ENCODE peak calls at places on chromosomes 5 and 9, in nine cellular contexts. C is foreskin fibroblast, F is fibroblast of mammary gland, P is H1, S is endodermal cell, Q is GM23248, K is suprapubic skin, A is Peyer's patch, U is uterus. M is an unnamed sample.

GRCh38 chr5:6818594-6819512 is 105.6 kb downstream of the TENT4A start:
- DNase-seq in C (peak), F (peak), P (peak), S (peak), Q (peak), K (no peak), A (no peak), U (no peak), M (no peak)

GRCh38 chr5:54702470-54702869 is 184.9 kb downstream of the SNX18 start:
- DNase-seq in C (no peak), F (no peak), P (no peak), S (no peak), Q (peak), K (no peak), A (no peak), U (no peak), M (no peak)

GRCh38 chr5:34048143-34048542 is 5.1 kb upstream of the C1QTNF3 start:
- DNase-seq in C (no peak), F (no peak), P (no peak), S (no peak), Q (no peak), K (no peak), A (no peak), U (no peak), M (no peak)

GRCh38 chr9:80175286-80175906 is 603.6 kb downstream of the TLE4 start:
- DNase-seq in C (peak), F (peak), P (no peak), S (no peak), Q (peak), K (no peak), A (no peak), U (no peak), M (peak)

GRCh38 chr5:72063219-72063819 is 44.0 kb upstream of the MAP1B start:
- DNase-seq in C (peak), F (peak), P (peak), S (peak), Q (peak), K (no peak), A (no peak), U (no peak), M (peak)

GRCh38 chr9:4796988-4797956 is 4.5 kb downstream of the RCL1 start:
- DNase-seq in C (peak), F (peak), P (no peak), S (peak), Q (peak), K (no peak), A (no peak), U (no peak), M (peak)

GRCh38 chr5:130496215-130496614 is 592.0 kb downstream of the CHSY3 start:
- DNase-seq in C (no peak), F (peak), P (no peak), S (no peak), Q (no peak), K (no peak), A (no peak), U (no peak), M (no peak)

GRCh38 chr9:130681769-130682489 is 11.7 kb upstream of the EXOSC2 start:
- DNase-seq in C (peak), F (no peak), P (peak), S (peak), Q (no peak), K (no peak), A (peak), U (no peak), M (no peak)

GRCh38 chr5:14039063-14039462 is 94.6 kb upstream of the DNAH5 start:
- DNase-seq in C (peak), F (peak), P (no peak), S (no peak), Q (peak), K (no peak), A (no peak), U (no peak), M (no peak)

GRCh38 chr9:123176230-123176629 is 92.2 kb downstream of the STRBP start:
- DNase-seq in C (peak), F (peak), P (no peak), S (no peak), Q (peak), K (no peak), A (no peak), U (no peak), M (no peak)
- H3K4me3 ChIP-seq in C (peak), F (no peak), P (no peak), S (no peak), Q (no peak), K (peak), A (no peak), U (no peak), M (no peak)

DNA sequence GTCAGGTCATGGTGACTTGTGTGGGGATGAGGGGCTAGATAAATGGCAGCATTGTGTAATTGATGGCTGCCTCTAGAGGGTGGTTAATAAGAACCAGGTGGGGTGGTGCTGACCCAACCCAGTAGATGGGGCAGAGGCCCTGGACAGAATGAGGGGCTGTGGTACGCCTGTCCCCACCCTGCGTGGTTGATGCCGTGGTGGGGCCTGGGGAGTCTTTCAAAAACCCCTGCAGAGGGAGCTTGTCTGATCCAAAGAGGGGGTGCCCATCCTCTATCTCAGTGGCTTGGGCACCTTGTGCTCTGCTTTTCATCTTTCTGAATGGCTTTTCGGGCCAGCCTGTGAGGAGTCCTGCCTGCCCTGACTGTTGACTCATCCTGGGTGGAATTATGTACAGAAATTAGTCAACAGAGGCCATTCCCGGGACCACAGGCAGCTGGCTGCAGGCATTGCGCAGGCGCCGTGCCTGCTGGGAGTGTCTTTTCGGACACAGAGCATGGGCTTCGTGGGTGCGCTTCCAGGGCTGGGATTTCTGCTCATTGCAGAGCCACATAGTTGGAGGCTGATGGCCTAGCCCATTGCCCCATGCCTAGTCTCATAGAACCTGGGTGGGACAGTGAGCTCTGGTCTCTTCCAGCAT is 93.7 kb upstream of the PITX1 start:
- DNase-seq in C (peak), F (peak), P (no peak), S (no peak), Q (peak), K (no peak), A (no peak), U (no peak), M (peak)
- H3K4me3 ChIP-seq in C (no peak), F (no peak), P (no peak), S (no peak), Q (no peak), K (no peak), A (no peak), U (no peak), M (no peak)

GRCh38 chr5:126615286-126615685 is 14.5 kb downstream of the PHAX start:
- DNase-seq in C (no peak), F (no peak), P (no peak), S (no peak), Q (no peak), K (no peak), A (no peak), U (no peak), M (no peak)
- H3K4me3 ChIP-seq in C (no peak), F (no peak), P (no peak), S (no peak), Q (no peak), K (no peak), A (no peak), U (no peak), M (no peak)

GRCh38 chr9:9764821-9765220 is 848.0 kb downstream of the PTPRD start:
- DNase-seq in C (peak), F (no peak), P (no peak), S (no peak), Q (no peak), K (no peak), A (no peak), U (no peak), M (no peak)
- H3K4me3 ChIP-seq in C (no peak), F (no peak), P (no peak), S (no peak), Q (no peak), K (no peak), A (no peak), U (no peak), M (no peak)

DNA sequence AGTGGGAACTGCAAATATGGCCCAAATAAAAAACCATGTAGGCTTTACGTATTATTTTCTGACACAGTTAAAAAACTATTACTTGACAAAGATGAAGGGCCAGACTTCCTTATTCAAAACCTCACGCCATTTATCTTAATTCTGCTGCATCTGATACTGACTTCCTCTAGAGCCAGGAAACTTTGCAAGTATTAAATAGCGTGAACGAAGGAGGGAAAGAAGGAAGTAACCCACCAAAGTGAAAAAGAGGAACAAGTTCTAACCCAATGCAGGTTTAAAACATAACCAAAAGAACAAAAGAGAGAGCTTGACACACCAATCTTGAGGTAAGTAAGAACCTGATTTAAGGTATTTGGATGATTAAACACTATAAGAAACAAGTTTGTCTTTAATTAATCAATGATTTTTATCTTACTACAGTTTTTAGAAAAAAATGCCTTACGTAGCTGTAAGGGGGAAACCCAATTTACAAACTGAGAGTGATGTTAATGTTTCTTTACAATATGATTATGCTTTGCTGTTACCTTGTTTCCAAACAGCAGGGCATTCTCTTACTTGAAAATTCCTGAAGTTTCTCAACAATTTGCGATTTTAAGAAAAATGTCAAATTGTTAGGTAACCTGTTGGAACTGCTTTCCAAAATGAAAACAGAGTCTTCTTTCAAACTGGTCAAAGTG is at the start of gene GAPT:
- DNase-seq in C (no peak), F (no peak), P (no peak), S (no peak), Q (no peak), K (no peak), A (no peak), U (no peak), M (no peak)
- H3K4me3 ChIP-seq in C (no peak), F (no peak), P (no peak), S (peak), Q (no peak), K (no peak), A (no peak), U (no peak), M (no peak)

DNA sequence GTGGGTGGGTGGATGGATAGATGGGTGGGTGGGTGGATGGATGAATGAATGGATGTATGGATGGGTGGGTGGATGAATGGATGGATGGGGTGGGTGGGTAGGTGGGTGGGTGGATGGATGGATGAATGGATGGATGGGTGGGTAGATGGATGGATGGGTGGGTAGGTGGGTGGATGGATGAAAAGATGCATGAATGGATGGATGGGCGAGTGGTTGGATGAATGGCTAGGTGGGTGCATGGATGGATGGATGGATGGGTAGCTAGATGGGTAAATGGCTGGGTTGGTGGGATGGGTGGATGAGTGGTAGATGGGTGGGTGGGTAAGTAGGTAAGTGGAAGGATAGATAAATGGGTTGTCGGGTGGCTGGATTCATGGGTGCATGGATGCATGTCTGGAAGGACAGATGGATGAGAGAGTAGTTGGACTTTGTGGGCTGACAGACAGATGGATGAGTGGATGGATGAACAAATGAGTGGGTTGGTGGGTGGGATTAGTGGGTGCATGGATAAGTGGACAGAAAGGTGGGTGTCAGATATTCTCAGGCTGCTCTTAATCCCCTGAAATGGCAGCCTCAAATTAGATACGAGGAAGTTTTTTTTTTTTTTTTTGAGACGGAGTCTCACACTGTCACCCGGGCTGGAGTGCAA is 100.8 kb upstream of the SARDH start:
- DNase-seq in C (no peak), F (no peak), P (no peak), S (no peak), Q (no peak), K (no peak), A (no peak), U (no peak), M (no peak)
- H3K4me3 ChIP-seq in C (no peak), F (no peak), P (no peak), S (no peak), Q (no peak), K (no peak), A (no peak), U (no peak), M (no peak)